ENCODE peak calls at places on chromosomes 3 and 15, in eight cellular contexts. D, A, T, M, O, L, K and B are unnamed samples.

GRCh38 chr15:58535894-58536293 is 104.1 kb downstream of the LIPC start:
- DNase-seq in M (no peak), O (no peak), D (no peak), K (no peak), A (no peak), L (no peak), T (no peak), B (peak)

GRCh38 chr3:46440531-46441294 is 24.0 kb downstream of the LTF start:
- DNase-seq in L (no peak), K (no peak), D (peak), O (no peak), M (no peak), A (no peak), T (no peak), B (no peak)

GRCh38 chr3:32399030-32399620 is 7.5 kb downstream of the CMTM7 start:
- DNase-seq in T (no peak), M (peak), L (no peak), D (peak), O (no peak), K (peak), A (no peak), B (no peak)

GRCh38 chr15:34271493-34271892 is 46.7 kb downstream of the EMC4 start:
- DNase-seq in A (no peak), O (no peak), T (no peak), M (peak), K (no peak), L (no peak), D (peak), B (no peak)

GRCh38 chr15:90610220-90610619 is 80.5 kb downstream of the CRTC3 start:
- DNase-seq in K (no peak), D (no peak), T (no peak), L (no peak), A (no peak), O (no peak), M (no peak), B (no peak)

GRCh38 chr3:125322166-125322565 is 53.0 kb downstream of the ZNF148 start:
- DNase-seq in O (no peak), K (no peak), T (no peak), A (peak), M (peak), L (peak), D (no peak), B (no peak)

GRCh38 chr3:39317571-39318169 is 11.8 kb upstream of the CCR8 start:
- DNase-seq in O (no peak), K (no peak), D (peak), M (no peak), T (no peak), L (no peak), A (no peak), B (peak)

GRCh38 chr3:32482693-32483092 is 20.0 kb downstream of the CMTM6 start:
- DNase-seq in O (no peak), K (no peak), T (no peak), D (no peak), L (no peak), A (no peak), M (no peak), B (no peak)